ENCODE peak calls at places on chromosomes 13 and 19, in five cellular contexts. P is GM23248, Y is PC-3, E is HepG2, M is fibroblast of lung. B is an unnamed sample.

GRCh38 chr13:38785490-38785889 is 98.6 kb downstream of the FREM2 start:
- DNase-seq in E (no peak), M (no peak), P (no peak), Y (no peak), B (no peak)

GRCh38 chr19:32607479-32607878 is 26.5 kb downstream of the PDCD5 start:
- DNase-seq in Y (no peak), E (no peak), P (no peak), M (no peak), B (no peak)

GRCh38 chr13:42597505-42597904 is 23.6 kb downstream of the TNFSF11 start:
- DNase-seq in M (no peak), P (no peak), Y (no peak), E (no peak), B (no peak)

GRCh38 chr19:29844891-29845575 is 33.2 kb downstream of the CCNE1 start:
- DNase-seq in M (peak), P (peak), Y (peak), E (peak), B (peak)

GRCh38 chr13:51380269-51380668 is 40.8 kb downstream of the SERPINE3 start:
- DNase-seq in E (no peak), Y (peak), M (peak), P (peak), B (no peak)

GRCh38 chr19:15264933-15265206 is 32.6 kb upstream of the EPHX3 start:
- DNase-seq in Y (no peak), P (no peak), E (no peak), M (no peak), B (no peak)

GRCh38 chr13:71137106-71137505 is 729.9 kb downstream of the DACH1 start:
- DNase-seq in E (no peak), M (no peak), P (no peak), Y (no peak), B (no peak)

GRCh38 chr19:18419195-18419698 is at the start of gene SSBP4:
- DNase-seq in E (peak), M (peak), Y (peak), P (peak), B (peak)

GRCh38 chr19:10219678-10220077 is 11.5 kb downstream of the S1PR2 start:
- DNase-seq in P (peak), E (peak), M (peak), Y (peak), B (peak)

GRCh38 chr19:50801107-50801506 is 10.9 kb downstream of the ACP4 start:
- DNase-seq in M (no peak), P (no peak), Y (no peak), E (no peak), B (no peak)

GRCh38 chr19:47421244-47421786 is 2.0 kb upstream of the MEIS3 start:
- DNase-seq in Y (no peak), P (no peak), E (no peak), M (no peak), B (no peak)

GRCh38 chr19:39247701-39248664 is 673 bp downstream of the IFNL4 start:
- DNase-seq in Y (no peak), P (peak), E (no peak), M (no peak), B (peak)

GRCh38 chr13:35727881-35728280 is 251.4 kb upstream of the MAB21L1 start:
- DNase-seq in E (no peak), P (no peak), M (no peak), Y (no peak), B (no peak)

GRCh38 chr19:46288896-46289588 is 7.8 kb upstream of the HIF3A start:
- DNase-seq in M (peak), Y (peak), E (peak), P (peak), B (no peak)

GRCh38 chr13:39512687-39513086 is 90.3 kb downstream of the LHFPL6 start:
- DNase-seq in P (no peak), E (no peak), M (no peak), Y (no peak), B (no peak)

GRCh38 chr19:57269515-57270250 is 10.6 kb upstream of the ZNF460 start:
- DNase-seq in E (no peak), Y (peak), P (peak), M (peak), B (no peak)

GRCh38 chr19:5107432-5108122 is 138.7 kb downstream of the KDM4B start:
- DNase-seq in Y (no peak), P (no peak), M (no peak), E (no peak), B (no peak)

GRCh38 chr19:17542042-17542441 is 13.4 kb upstream of the COLGALT1 start:
- DNase-seq in P (no peak), Y (no peak), E (no peak), M (no peak), B (no peak)

GRCh38 chr13:113114511-113115362 is 7.9 kb upstream of the F10 start:
- DNase-seq in Y (no peak), E (no peak), M (no peak), P (no peak), B (no peak)

GRCh38 chr13:53105477-53105876 is 76.9 kb downstream of the OLFM4 start:
- DNase-seq in Y (no peak), P (no peak), M (no peak), E (no peak), B (no peak)

GRCh38 chr19:4583961-4584669 is 24.6 kb upstream of the SEMA6B start:
- DNase-seq in E (peak), Y (peak), M (no peak), P (peak), B (peak)

GRCh38 chr19:16293133-16294085 is 31.2 kb upstream of the KLF2 start:
- DNase-seq in Y (peak), M (peak), P (peak), E (no peak), B (no peak)

GRCh38 chr19:33670398-33670797 is 48.6 kb downstream of the CHST8 start:
- DNase-seq in M (no peak), Y (no peak), E (no peak), P (no peak), B (no peak)

GRCh38 chr19:18439025-18439909 is 1.3 kb upstream of the ISYNA1 start:
- DNase-seq in Y (peak), P (peak), M (no peak), E (peak), B (peak)

GRCh38 chr13:39422845-39423565 is 180.0 kb downstream of the LHFPL6 start:
- DNase-seq in P (peak), M (peak), E (no peak), Y (no peak), B (no peak)

GRCh38 chr19:37992761-37993160 is 85.8 kb downstream of the SIPA1L3 start:
- DNase-seq in E (no peak), Y (no peak), P (no peak), M (no peak), B (no peak)

GRCh38 chr19:5947435-5947834 is 30.5 kb downstream of the RANBP3 start:
- DNase-seq in Y (no peak), P (peak), E (no peak), M (peak), B (no peak)

GRCh38 chr19:35083678-35084077 is 31.9 kb upstream of the FXYD3 start:
- DNase-seq in P (no peak), M (no peak), Y (no peak), E (no peak), B (no peak)

GRCh38 chr19:55486043-55486970 is 1.3 kb downstream of the NAT14 start:
- DNase-seq in P (peak), E (no peak), Y (no peak), M (no peak), B (no peak)

GRCh38 chr13:34294483-34295129 is 476.7 kb downstream of the RFC3 start:
- DNase-seq in E (no peak), M (peak), P (peak), Y (no peak), B (peak)

GRCh38 chr19:9149976-9150375 is 9.8 kb downstream of the ZNF317 start:
- DNase-seq in M (no peak), Y (peak), E (no peak), P (no peak), B (no peak)

GRCh38 chr13:104805346-104805745 is 1730.1 kb downstream of the EFNB2 start:
- DNase-seq in M (no peak), E (no peak), Y (no peak), P (no peak), B (no peak)

DNA sequence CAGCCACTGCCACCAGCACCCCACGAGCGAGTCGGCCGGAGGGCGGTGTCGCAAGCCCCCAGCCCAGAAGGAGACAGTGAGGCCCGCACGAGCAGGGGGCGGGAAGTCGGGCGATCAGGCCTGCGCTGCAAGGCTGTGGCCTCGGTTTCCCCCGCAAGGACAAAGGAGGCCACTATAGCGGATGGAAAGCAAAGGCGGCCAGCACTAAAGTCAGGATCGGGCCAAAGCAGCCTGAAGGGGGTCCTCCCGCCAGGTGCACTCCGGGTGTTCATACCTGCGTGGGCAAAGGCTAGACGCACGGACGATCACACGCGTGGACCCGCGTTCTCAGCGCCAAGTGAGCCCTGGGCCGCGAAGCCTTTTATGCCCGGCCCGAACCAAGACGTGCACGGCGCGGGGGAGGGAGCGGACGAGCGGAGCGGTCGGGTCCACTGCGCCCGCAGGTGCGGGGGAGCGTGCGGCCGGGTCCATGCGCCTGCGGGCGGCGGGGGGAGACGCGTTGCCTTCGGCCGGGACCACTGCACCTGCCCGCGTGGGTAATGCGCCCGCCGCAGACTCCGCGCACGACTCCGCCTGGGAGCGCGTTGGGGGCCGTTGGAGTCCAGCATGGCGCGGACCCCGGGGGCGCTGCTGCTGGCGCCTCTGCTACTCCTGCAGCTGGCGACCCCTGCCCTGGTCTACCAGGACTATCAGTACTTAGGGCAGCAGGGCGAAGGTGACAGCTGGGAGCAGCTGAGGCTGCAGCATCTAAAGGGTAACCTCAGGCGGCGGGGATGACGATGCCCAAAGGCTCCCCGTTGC is at the start of the genes PRDX2 and THSD8:
- DNase-seq in Y (peak), E (peak), P (peak), M (peak), B (peak)
- TF ChIP-seq EZH2 in Y (no peak), E (no peak), P (no peak), M (no peak), B (no peak)

DNA sequence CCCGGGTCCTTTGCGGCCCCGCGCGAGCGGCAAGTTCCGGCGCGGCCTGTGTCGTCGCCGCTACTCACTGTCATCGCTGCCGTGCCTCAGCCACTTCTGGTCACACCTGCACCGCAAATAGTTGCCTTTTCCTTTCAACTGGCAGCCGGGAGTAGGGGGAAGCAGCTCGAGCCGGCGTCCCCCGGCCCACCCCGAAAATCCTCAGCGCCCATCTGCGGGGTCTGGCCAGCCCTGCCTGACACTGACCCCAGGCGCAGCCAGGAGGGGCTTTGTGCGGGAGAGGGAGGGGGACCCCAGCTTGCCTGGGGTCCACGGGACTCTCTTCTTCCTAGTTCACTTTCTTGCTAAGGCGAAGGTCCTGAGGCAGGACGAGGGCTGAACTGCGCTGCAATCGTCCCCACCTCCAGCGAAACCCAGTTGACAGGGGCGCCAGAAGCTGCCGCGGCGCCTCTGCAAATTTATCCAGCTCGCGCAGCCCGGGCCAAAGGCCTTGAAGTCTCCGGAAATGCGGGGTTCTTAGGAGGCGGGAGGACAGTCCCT is 1.7 kb downstream of the PDX1 start:
- DNase-seq in Y (no peak), M (no peak), E (no peak), P (no peak), B (peak)
- TF ChIP-seq EZH2 in Y (no peak), M (no peak), E (no peak), P (no peak), B (peak)

GRCh38 chr13:99981115-99982020 is at the start of gene ZIC2:
- DNase-seq in M (no peak), E (no peak), P (peak), Y (peak), B (peak)

GRCh38 chr13:99982021-99982740 is 597 bp downstream of the ZIC2 start:
- DNase-seq in P (peak), E (no peak), M (no peak), Y (no peak), B (peak)

GRCh38 chr13:99979453-99980200 is 2.0 kb upstream of the ZIC2 start:
- DNase-seq in P (peak), M (no peak), Y (peak), E (no peak), B (peak)

GRCh38 chr13:99978781-99979452 is 2.7 kb upstream of the ZIC2 start:
- DNase-seq in P (no peak), E (no peak), Y (no peak), M (no peak), B (peak)

DNA sequence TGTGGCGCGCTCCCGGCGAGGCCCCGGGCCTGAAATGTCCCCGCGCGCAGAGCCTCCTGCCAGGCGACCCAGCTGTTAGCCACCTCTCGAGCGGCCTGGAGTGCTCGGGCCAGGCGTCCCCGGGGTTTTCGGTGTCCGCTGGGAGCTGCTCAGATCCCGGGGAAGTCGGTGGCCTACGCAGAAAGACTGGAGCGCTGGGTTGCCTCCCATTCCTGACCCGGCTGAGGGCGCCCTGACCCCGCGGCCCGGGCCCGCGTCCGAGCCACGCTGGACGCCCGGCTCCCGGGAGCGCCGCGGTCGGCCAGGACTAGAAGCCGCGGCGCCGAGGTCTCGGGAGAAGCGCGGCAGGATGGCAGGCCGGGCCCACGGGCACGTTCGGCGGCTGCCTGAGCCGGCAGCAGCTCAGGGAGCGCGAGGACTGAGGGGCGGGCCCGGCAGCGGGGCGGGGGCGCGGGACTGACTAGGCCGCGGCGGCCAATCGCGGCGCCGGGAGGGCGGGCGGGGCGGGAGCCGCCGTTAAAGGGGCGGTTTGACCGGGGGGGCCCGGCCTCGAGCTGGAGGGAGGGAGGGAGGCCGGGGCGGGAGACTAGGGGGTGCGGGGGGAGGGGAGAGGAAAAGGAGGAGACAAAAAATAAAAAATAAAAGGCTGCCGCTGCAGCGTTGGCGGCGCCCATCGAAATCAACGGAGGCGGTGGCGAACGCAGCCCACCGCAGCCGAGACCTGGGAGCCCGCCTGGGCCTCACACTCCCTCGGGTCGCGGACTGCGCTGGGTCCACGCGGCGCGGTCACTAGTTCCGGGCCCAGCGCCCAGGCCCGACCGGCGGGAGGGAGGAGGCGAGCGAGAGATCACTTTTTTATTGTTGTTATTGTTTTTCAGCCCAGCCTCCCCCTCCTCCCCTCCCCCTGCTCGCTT is 1.1 kb upstream of the ZIC2 start:
- DNase-seq in Y (peak), P (peak), E (no peak), M (peak), B (peak)
- TF ChIP-seq EZH2 in Y (no peak), P (no peak), E (no peak), M (no peak), B (no peak)

DNA sequence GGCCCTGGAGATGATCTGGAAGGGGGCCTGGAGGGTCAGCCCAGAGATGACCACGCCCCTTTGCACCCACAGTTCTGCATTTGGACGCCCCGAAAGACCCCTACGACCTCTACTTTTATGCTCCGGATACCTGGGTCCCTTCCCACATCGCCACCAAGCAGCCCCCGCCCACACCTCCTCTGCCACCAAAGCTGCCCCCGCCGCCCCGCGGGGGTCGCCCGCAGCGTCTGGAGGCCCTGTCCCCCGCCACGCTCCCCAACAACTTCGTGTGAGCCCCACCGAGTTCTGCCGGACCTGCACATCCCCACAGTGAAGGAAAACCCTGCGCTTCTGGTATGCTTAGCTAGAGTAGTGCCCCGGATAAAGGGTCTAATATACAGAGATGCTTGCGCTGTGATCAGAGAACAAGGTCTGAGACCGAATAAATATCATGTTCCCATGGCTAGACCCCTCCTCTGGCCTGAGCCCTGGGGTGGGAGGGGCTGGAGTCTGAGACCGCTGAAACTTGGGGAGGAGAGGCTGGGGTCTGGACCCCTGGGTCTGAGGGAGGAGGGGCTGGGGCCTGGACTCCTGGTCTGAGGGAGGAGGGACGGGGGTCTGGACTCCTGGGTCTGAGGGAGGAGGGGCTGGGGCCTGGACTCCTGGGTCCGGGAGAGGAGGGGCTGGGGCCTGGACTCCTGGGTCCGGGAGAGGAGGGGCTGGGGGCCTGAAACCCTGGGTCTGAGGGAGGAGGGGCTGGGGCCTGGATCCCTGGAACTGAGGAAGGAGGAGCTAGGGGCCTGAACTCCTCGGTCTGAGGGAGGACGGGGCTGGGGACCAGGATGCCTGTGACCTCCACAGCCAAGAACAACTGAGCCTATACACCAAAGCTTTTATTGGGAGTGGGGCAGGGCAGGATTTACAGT is 3.6 kb downstream of the GFY start:
- DNase-seq in Y (no peak), M (no peak), E (no peak), P (no peak), B (peak)
- TF ChIP-seq EZH2 in Y (no peak), M (no peak), E (peak), P (peak), B (no peak)